ENCODE peak calls at places on chromosome 7, in seven cellular contexts. R is A549, X is ovary, H is lower leg skin, B is H54, S is heart left ventricle, L is gastrocnemius medialis. C is an unnamed sample.

GRCh38 chr7:76358053-76358477 is 726 bp downstream of the YWHAG start:
- DNase-seq in R (peak), X (peak), H (peak), B (no peak), S (peak), L (peak), C (peak)

GRCh38 chr7:23696916-23697441 is 13.0 kb upstream of the STK31 start:
- DNase-seq in R (peak), X (peak), H (no peak), B (peak), S (peak), L (peak), C (peak)

GRCh38 chr7:158266426-158266816 is 321.2 kb downstream of the PTPRN2 start:
- DNase-seq in R (no peak), X (no peak), H (no peak), B (no peak), S (no peak), L (no peak), C (peak)

GRCh38 chr7:89770156-89770555 is 384.1 kb upstream of the STEAP1 start:
- DNase-seq in R (no peak), X (no peak), H (no peak), B (no peak), S (no peak), L (no peak), C (no peak)

GRCh38 chr7:78959471-78959870 is 494.0 kb downstream of the MAGI2 start:
- DNase-seq in R (peak), X (no peak), H (no peak), B (no peak), S (no peak), L (no peak), C (no peak)

GRCh38 chr7:116802784-116803183 is 59.6 kb upstream of the CAPZA2 start:
- DNase-seq in R (peak), X (no peak), H (no peak), B (no peak), S (no peak), L (peak), C (no peak)

GRCh38 chr7:29480456-29480855 is 83.2 kb upstream of the PRR15 start:
- DNase-seq in R (no peak), X (peak), H (no peak), B (no peak), S (peak), L (no peak), C (no peak)

GRCh38 chr7:68440870-68441269 is 1157.4 kb upstream of the AUTS2 start:
- DNase-seq in R (no peak), X (no peak), H (no peak), B (no peak), S (no peak), L (no peak), C (no peak)

GRCh38 chr7:45236666-45237065 is 79.1 kb downstream of the RAMP3 start:
- DNase-seq in R (no peak), X (no peak), H (no peak), B (no peak), S (no peak), L (no peak), C (no peak)

GRCh38 chr7:2763607-2764006 is 75.6 kb downstream of the AMZ1 start:
- DNase-seq in R (no peak), X (no peak), H (no peak), B (no peak), S (no peak), L (no peak), C (no peak)

GRCh38 chr7:78074713-78075112 is 276.1 kb downstream of the PHTF2 start:
- DNase-seq in R (no peak), X (no peak), H (no peak), B (no peak), S (no peak), L (no peak), C (no peak)

GRCh38 chr7:159050703-159051102 is 94.0 kb downstream of the VIPR2 start:
- DNase-seq in R (no peak), X (no peak), H (no peak), B (no peak), S (no peak), L (no peak), C (no peak)

GRCh38 chr7:33981686-33982424 is 76.5 kb downstream of the BMPER start:
- DNase-seq in R (no peak), X (no peak), H (no peak), B (no peak), S (no peak), L (no peak), C (no peak)

GRCh38 chr7:122148081-122148480 is 4.0 kb upstream of the AASS start:
- DNase-seq in R (no peak), X (no peak), H (no peak), B (no peak), S (no peak), L (no peak), C (no peak)

GRCh38 chr7:2943851-2944601 is 99.6 kb downstream of the CARD11 start:
- DNase-seq in R (no peak), X (no peak), H (peak), B (no peak), S (no peak), L (no peak), C (peak)

GRCh38 chr7:43791-44540 is 148.4 kb upstream of the FAM20C start:
- DNase-seq in R (no peak), X (peak), H (peak), B (no peak), S (peak), L (no peak), C (peak)

GRCh38 chr7:133235212-133235883 is 17.5 kb upstream of the EXOC4 start:
- DNase-seq in R (no peak), X (no peak), H (no peak), B (no peak), S (no peak), L (no peak), C (no peak)

GRCh38 chr7:117250801-117251200 is 72.1 kb downstream of the WNT2 start:
- DNase-seq in R (no peak), X (no peak), H (no peak), B (no peak), S (no peak), L (no peak), C (no peak)

GRCh38 chr7:105196473-105196872 is 182.5 kb downstream of the KMT2E start:
- DNase-seq in R (peak), X (no peak), H (no peak), B (no peak), S (no peak), L (no peak), C (no peak)

GRCh38 chr7:157479326-157479725 is 142.5 kb downstream of the DNAJB6 start:
- DNase-seq in R (no peak), X (no peak), H (no peak), B (no peak), S (no peak), L (no peak), C (no peak)

GRCh38 chr7:68433462-68433861 is 1164.8 kb upstream of the AUTS2 start:
- DNase-seq in R (no peak), X (no peak), H (no peak), B (no peak), S (no peak), L (no peak), C (no peak)

GRCh38 chr7:116998567-116998966 is 45.3 kb downstream of the ST7 start:
- DNase-seq in R (no peak), X (no peak), H (no peak), B (no peak), S (no peak), L (no peak), C (no peak)

GRCh38 chr7:26334171-26334570 is 42.5 kb downstream of the SNX10 start:
- DNase-seq in R (no peak), X (no peak), H (no peak), B (no peak), S (no peak), L (no peak), C (no peak)

GRCh38 chr7:42573904-42574692 is 337.1 kb upstream of the GLI3 start:
- DNase-seq in R (no peak), X (no peak), H (no peak), B (no peak), S (no peak), L (no peak), C (no peak)

GRCh38 chr7:120729300-120729699 is 128.6 kb downstream of the TSPAN12 start:
- DNase-seq in R (no peak), X (no peak), H (no peak), B (no peak), S (no peak), L (no peak), C (no peak)

GRCh38 chr7:118233799-118234198 is 9.3 kb downstream of the ANKRD7 start:
- DNase-seq in R (no peak), X (no peak), H (no peak), B (no peak), S (no peak), L (no peak), C (no peak)

GRCh38 chr7:36286241-36286640 is 103.4 kb upstream of the ANLN start:
- DNase-seq in R (no peak), X (no peak), H (no peak), B (no peak), S (no peak), L (no peak), C (no peak)

GRCh38 chr7:113652501-113652900 is 266.3 kb downstream of the PPP1R3A start:
- DNase-seq in R (no peak), X (no peak), H (no peak), B (no peak), S (no peak), L (no peak), C (no peak)

GRCh38 chr7:55212838-55213237 is 152.3 kb upstream of the LANCL2 start:
- DNase-seq in R (no peak), X (no peak), H (no peak), B (no peak), S (no peak), L (no peak), C (no peak)

DNA sequence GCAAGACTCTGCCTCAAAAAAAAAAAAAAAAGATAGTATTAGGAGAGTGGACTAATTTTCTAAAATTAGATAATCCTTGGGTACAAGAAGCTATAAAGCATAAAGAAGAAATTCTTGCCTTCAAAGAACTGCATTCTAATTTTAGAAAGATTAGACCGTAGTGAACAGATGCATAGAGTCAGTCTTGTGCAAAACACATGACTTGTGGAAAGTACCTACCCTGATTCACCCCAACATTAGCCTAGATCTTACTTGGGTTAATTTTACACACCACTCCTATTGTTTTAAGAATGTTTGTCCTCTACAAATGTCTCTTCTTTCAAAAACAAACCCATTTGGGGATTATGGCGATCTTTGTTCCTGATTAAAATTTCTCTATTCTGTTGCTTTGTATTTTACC is 38.9 kb upstream of the SP8 start:
- DNase-seq in R (no peak), X (no peak), H (no peak), B (no peak), S (no peak), L (no peak), C (no peak)
- TF ChIP-seq POLR2A in R (no peak), X (no peak), H (no peak), B (no peak), S (no peak), L (no peak), C (no peak)

GRCh38 chr7:47938574-47939165 is 9.6 kb downstream of the PKD1L1 start:
- DNase-seq in R (peak), X (no peak), H (peak), B (no peak), S (no peak), L (no peak), C (no peak)

GRCh38 chr7:47936323-47936722 is 11.9 kb downstream of the PKD1L1 start:
- DNase-seq in R (no peak), X (no peak), H (peak), B (no peak), S (no peak), L (no peak), C (no peak)

GRCh38 chr7:47935336-47935735 is 12.9 kb downstream of the PKD1L1 start:
- DNase-seq in R (no peak), X (no peak), H (peak), B (no peak), S (no peak), L (no peak), C (no peak)

GRCh38 chr7:47937711-47938573 is 10.3 kb downstream of the PKD1L1 start:
- DNase-seq in R (no peak), X (no peak), H (peak), B (no peak), S (no peak), L (no peak), C (no peak)

DNA sequence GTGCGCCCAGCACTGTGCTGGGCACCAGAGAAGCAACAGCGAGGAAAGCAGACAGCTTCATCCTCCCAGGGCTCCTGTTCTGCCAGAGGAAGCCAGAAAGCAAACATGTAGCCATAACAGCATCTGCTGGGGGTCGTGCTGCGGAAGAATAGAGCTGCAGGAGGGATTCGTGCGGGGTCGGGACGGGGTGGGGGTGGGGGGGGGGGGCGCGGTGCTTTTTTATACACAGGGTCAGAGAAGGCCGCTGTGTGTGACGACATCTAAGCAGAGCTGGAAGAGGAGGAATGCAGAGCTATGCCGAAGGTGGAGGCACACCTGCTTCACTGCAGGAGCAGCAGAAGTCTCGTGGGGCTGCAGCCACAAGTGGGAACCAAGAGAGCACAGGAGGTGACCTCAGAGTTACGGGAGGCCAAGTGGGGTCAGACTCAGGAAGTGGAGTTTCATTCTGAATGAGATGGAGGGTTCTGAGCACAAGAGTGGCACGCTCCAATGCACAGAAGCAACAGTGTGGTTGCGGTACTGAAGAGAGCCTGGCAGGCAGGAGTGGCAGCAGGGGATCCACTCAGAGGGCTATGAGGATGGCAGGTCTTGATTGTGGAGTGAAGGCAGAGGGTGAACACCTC is 11.1 kb downstream of the PKD1L1 start:
- DNase-seq in R (no peak), X (no peak), H (peak), B (no peak), S (no peak), L (no peak), C (no peak)
- TF ChIP-seq POLR2A in R (no peak), X (no peak), H (no peak), B (no peak), S (no peak), L (no peak), C (no peak)

GRCh38 chr7:92880212-92881090 is 44.1 kb upstream of the CDK6 start:
- DNase-seq in R (peak), X (no peak), H (no peak), B (no peak), S (no peak), L (no peak), C (no peak)
- TF ChIP-seq POLR2A in R (no peak), X (no peak), H (no peak), B (no peak), S (no peak), L (no peak), C (no peak)

DNA sequence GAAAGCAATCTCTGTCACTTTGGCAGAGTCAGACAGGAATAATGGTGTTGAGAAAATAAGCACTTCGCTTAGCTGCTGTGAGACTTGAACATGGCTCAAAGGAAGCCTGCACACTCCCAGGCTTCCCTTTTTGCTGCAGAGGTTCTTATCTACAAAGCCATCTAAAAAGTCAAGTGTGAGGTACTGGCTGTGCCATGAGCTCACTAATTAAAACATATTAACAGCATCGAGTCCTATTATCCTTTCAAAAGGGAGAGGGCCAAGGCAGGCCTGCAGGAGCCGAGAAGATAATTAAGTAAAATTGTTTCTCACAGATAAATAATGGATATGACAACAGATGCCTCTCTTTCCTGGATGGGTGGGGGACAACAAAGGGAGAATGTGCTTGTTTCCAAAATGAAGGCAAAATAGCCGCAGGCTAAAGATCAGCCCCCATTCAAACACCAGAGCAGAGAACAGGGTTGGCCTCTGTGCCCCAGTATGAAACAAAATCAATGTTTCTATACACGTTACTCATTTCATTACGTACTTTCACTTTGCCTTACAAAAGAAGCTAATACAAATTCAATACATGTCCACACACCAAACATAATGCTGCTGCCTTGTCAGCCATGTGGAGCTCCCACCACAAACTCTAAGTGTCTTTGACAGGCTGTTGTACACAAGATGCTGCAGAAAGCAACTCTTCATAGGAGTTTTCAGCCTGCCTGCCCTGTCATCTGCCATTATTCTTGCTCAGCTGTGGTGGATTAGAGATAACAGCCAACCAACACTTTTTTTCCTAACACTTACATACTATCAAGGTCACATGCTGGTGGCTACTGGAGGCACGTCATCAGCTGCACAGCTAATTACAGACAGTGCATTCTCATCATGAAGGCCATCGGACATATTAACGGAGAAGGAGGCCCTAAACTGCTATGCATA is 55.3 kb downstream of the ELAPOR2 start:
- DNase-seq in R (no peak), X (no peak), H (no peak), B (no peak), S (no peak), L (no peak), C (no peak)
- TF ChIP-seq POLR2A in R (no peak), X (no peak), H (no peak), B (no peak), S (no peak), L (no peak), C (no peak)

C was measured in upper lobe of left lung.